ENCODE peak calls at places on chromosomes 2 and 18, in eight cellular contexts. One of them, this sample, is unnamed.

GRCh38 chr2:147937744-147938349 is 82.7 kb downstream of the ORC4 start:
- DNase-seq in OCI-LY7: peak; percentile 41
- DNase-seq in GM12878: no peak
- DNase-seq in MM.1S: peak; percentile 24
- DNase-seq in K562: peak; percentile 17
- DNase-seq in neural progenitor cell: peak; percentile 39
- DNase-seq in PC-3: peak; percentile 56
- DNase-seq in neuronal stem cell: peak; percentile 18
- DNase-seq in this sample: peak; percentile 6

GRCh38 chr2:191855382-191855781 is 8.5 kb upstream of the CAVIN2 start:
- DNase-seq in PC-3: no peak
- DNase-seq in OCI-LY7: no peak
- DNase-seq in MM.1S: no peak
- DNase-seq in neural progenitor cell: no peak
- DNase-seq in K562: no peak
- DNase-seq in GM12878: no peak
- DNase-seq in neuronal stem cell: no peak
- DNase-seq in this sample: no peak

GRCh38 chr2:232372231-232373208 is 6.0 kb upstream of the ALPP start:
- DNase-seq in MM.1S: no peak
- DNase-seq in neuronal stem cell: no peak
- DNase-seq in GM12878: no peak
- DNase-seq in PC-3: peak; percentile 64
- DNase-seq in neural progenitor cell: no peak
- DNase-seq in OCI-LY7: no peak
- DNase-seq in K562: no peak
- DNase-seq in this sample: peak; percentile 90

GRCh38 chr2:109382946-109383345 is 230.8 kb downstream of the SEPTIN10 start:
- DNase-seq in PC-3: peak; percentile 48
- DNase-seq in OCI-LY7: no peak
- DNase-seq in neural progenitor cell: no peak
- DNase-seq in neuronal stem cell: no peak
- DNase-seq in K562: no peak
- DNase-seq in MM.1S: no peak
- DNase-seq in GM12878: no peak
- DNase-seq in this sample: peak; percentile 94

GRCh38 chr2:168604252-168604651 is 148.2 kb downstream of the CERS6 start:
- DNase-seq in neuronal stem cell: no peak
- DNase-seq in GM12878: no peak
- DNase-seq in K562: no peak
- DNase-seq in neural progenitor cell: no peak
- DNase-seq in PC-3: no peak
- DNase-seq in MM.1S: no peak
- DNase-seq in OCI-LY7: no peak
- DNase-seq in this sample: no peak

GRCh38 chr2:239466755-239467271 is 66.0 kb upstream of the HDAC4 start:
- DNase-seq in neuronal stem cell: no peak
- DNase-seq in PC-3: no peak
- DNase-seq in K562: no peak
- DNase-seq in GM12878: no peak
- DNase-seq in OCI-LY7: no peak
- DNase-seq in MM.1S: no peak
- DNase-seq in neural progenitor cell: no peak
- DNase-seq in this sample: peak; percentile 52

GRCh38 chr18:61963705-61964104 is 70.9 kb upstream of the RNF152 start:
- DNase-seq in OCI-LY7: no peak
- DNase-seq in K562: no peak
- DNase-seq in MM.1S: no peak
- DNase-seq in PC-3: no peak
- DNase-seq in neural progenitor cell: no peak
- DNase-seq in neuronal stem cell: no peak
- DNase-seq in GM12878: no peak
- DNase-seq in this sample: no peak

GRCh38 chr2:57934659-57935058 is 111.9 kb upstream of the VRK2 start:
- DNase-seq in MM.1S: no peak
- DNase-seq in neuronal stem cell: no peak
- DNase-seq in OCI-LY7: no peak
- DNase-seq in GM12878: no peak
- DNase-seq in K562: no peak
- DNase-seq in neural progenitor cell: no peak
- DNase-seq in PC-3: peak; percentile 14
- DNase-seq in this sample: no peak

GRCh38 chr2:20524412-20525040 is 77.7 kb downstream of the RHOB start:
- DNase-seq in MM.1S: no peak
- DNase-seq in neuronal stem cell: no peak
- DNase-seq in PC-3: no peak
- DNase-seq in K562: peak; percentile 67
- DNase-seq in OCI-LY7: peak; percentile 65
- DNase-seq in GM12878: no peak
- DNase-seq in neural progenitor cell: peak; percentile 48
- DNase-seq in this sample: peak; percentile 45

DNA sequence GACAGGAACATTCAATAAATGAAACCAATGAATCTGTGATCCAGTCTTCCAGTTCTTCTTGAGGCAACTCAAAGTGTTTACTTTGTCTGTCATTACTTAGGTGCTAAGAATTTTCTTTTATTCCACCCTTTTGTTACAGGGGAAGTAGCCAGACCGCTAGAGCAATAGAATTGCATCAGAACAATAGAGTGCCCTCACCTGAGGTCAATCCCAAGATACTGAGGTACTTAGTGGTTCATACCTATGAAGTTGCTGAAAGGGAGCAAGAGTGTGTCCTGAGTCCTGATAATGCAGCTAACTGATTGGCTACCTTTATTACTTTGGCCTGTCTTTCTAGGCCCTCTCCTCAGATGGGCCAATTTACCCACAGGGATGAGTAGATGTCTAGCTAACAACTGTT is 359.4 kb upstream of the KCNH7 start:
- DNase-seq in neuronal stem cell: no peak
- DNase-seq in MM.1S: no peak
- DNase-seq in neural progenitor cell: no peak
- DNase-seq in OCI-LY7: no peak
- DNase-seq in K562: no peak
- DNase-seq in GM12878: no peak
- DNase-seq in PC-3: no peak
- DNase-seq in this sample: no peak
- H3K4me1 ChIP-seq in neuronal stem cell: no peaks in the 10 kb centered on the region
- H3K4me1 ChIP-seq in MM.1S: no peaks in the 10 kb centered on the region
- H3K4me1 ChIP-seq in neural progenitor cell: peaks cover 13% of the 10 kb centered on the region
- H3K4me1 ChIP-seq in OCI-LY7: no peaks in the 10 kb centered on the region
- H3K4me1 ChIP-seq in K562: no peaks in the 10 kb centered on the region
- H3K4me1 ChIP-seq in GM12878: no peaks in the 10 kb centered on the region
- H3K4me1 ChIP-seq in PC-3: no peaks in the 10 kb centered on the region
- H3K4me1 ChIP-seq in this sample: no peaks in the 10 kb centered on the region

GRCh38 chr2:67628892-67629291 is 231.8 kb downstream of the ETAA1 start:
- DNase-seq in MM.1S: no peak
- DNase-seq in neuronal stem cell: no peak
- DNase-seq in K562: no peak
- DNase-seq in GM12878: no peak
- DNase-seq in PC-3: no peak
- DNase-seq in neural progenitor cell: no peak
- DNase-seq in OCI-LY7: no peak
- DNase-seq in this sample: no peak
- H3K36me3 ChIP-seq in MM.1S: no peaks in the 10 kb centered on the region
- H3K36me3 ChIP-seq in neuronal stem cell: no peaks in the 10 kb centered on the region
- H3K36me3 ChIP-seq in K562: no peaks in the 10 kb centered on the region
- H3K36me3 ChIP-seq in GM12878: no peaks in the 10 kb centered on the region
- H3K36me3 ChIP-seq in PC-3: no peaks in the 10 kb centered on the region
- H3K36me3 ChIP-seq in neural progenitor cell: no peaks in the 10 kb centered on the region
- H3K36me3 ChIP-seq in OCI-LY7: no peaks in the 10 kb centered on the region
- H3K36me3 ChIP-seq in this sample: no peaks in the 10 kb centered on the region

GRCh38 chr2:175707322-175707721 is 294.7 kb downstream of the LNPK start:
- DNase-seq in MM.1S: no peak
- DNase-seq in GM12878: no peak
- DNase-seq in PC-3: no peak
- DNase-seq in neural progenitor cell: no peak
- DNase-seq in OCI-LY7: no peak
- DNase-seq in neuronal stem cell: no peak
- DNase-seq in K562: peak; percentile 37
- DNase-seq in this sample: no peak
- H2AFZ ChIP-seq in MM.1S: no peak overlapping the region
- H2AFZ ChIP-seq in GM12878: no peak overlapping the region
- H2AFZ ChIP-seq in PC-3: no peak overlapping the region
- H2AFZ ChIP-seq in neural progenitor cell: no peak overlapping the region
- H2AFZ ChIP-seq in OCI-LY7: no peak overlapping the region
- H2AFZ ChIP-seq in neuronal stem cell: no peak overlapping the region
- H2AFZ ChIP-seq in K562: no peak overlapping the region
- H2AFZ ChIP-seq in this sample: no peak overlapping the region

DNA sequence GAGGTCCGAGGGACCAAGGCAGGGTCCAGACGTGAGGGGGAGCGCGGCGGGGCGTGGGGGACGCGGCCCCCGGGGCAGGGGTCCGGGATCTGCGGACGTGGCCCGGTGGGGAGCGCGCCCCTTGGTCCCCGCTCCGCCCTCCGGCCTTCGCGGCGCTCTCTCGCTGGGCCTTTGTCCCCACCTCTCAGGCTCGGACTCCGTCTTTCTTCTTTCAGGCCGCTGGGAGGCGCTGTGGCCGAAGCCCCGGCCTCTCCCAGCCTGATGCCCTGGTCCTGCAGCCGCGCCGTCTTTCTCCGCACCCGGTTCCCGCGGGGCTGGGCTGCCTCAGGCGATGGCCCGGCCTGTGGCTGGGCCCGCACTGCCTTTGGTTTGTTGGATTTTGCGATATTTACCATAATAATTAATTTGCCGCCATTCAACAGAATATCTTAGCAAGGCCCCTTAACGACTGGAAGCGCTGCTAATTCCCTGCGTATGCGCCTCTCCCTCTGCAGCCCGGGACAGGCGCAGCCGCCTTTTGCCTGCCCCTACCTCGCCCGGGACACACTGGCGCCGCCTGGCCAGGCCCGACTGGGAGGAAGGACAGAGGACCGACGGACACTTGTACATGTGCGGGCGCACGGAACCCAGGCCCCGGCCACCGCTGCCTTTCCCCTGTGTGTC is 10.8 kb downstream of the SIX3 start:
- DNase-seq in neural progenitor cell: peak; percentile 94
- DNase-seq in K562: peak; percentile 75
- DNase-seq in neuronal stem cell: peak; percentile 89
- DNase-seq in PC-3: peak; percentile 43
- DNase-seq in MM.1S: peak; percentile 69
- DNase-seq in GM12878: no peak
- DNase-seq in OCI-LY7: peak; percentile 26
- DNase-seq in this sample: peak; percentile 98
- H3K4me1 ChIP-seq in neural progenitor cell: peaks cover 80% of the 10 kb centered on the region
- H3K4me1 ChIP-seq in K562: no peaks in the 10 kb centered on the region
- H3K4me1 ChIP-seq in neuronal stem cell: peaks cover 15% of the 10 kb centered on the region
- H3K4me1 ChIP-seq in PC-3: peaks cover 24% of the 10 kb centered on the region
- H3K4me1 ChIP-seq in MM.1S: peaks cover 3% of the 10 kb centered on the region
- H3K4me1 ChIP-seq in GM12878: peaks cover 9% of the 10 kb centered on the region
- H3K4me1 ChIP-seq in OCI-LY7: no peaks in the 10 kb centered on the region
- H3K4me1 ChIP-seq in this sample: peaks cover 11% of the 10 kb centered on the region

GRCh38 chr2:64359176-64359891 is 94.6 kb upstream of the LGALSL start:
- DNase-seq in GM12878: no peak
- DNase-seq in neural progenitor cell: no peak
- DNase-seq in OCI-LY7: peak; percentile 79
- DNase-seq in K562: no peak
- DNase-seq in neuronal stem cell: no peak
- DNase-seq in MM.1S: no peak
- DNase-seq in PC-3: no peak
- DNase-seq in this sample: no peak
- H3K36me3 ChIP-seq in GM12878: no peaks in the 10 kb centered on the region
- H3K36me3 ChIP-seq in neural progenitor cell: no peaks in the 10 kb centered on the region
- H3K36me3 ChIP-seq in OCI-LY7: no peaks in the 10 kb centered on the region
- H3K36me3 ChIP-seq in K562: no peaks in the 10 kb centered on the region
- H3K36me3 ChIP-seq in neuronal stem cell: no peaks in the 10 kb centered on the region
- H3K36me3 ChIP-seq in MM.1S: no peaks in the 10 kb centered on the region
- H3K36me3 ChIP-seq in PC-3: no peaks in the 10 kb centered on the region
- H3K36me3 ChIP-seq in this sample: no peaks in the 10 kb centered on the region

GRCh38 chr2:161725297-161725696 is 101.1 kb downstream of the SLC4A10 start:
- DNase-seq in neural progenitor cell: no peak
- DNase-seq in OCI-LY7: no peak
- DNase-seq in neuronal stem cell: no peak
- DNase-seq in GM12878: no peak
- DNase-seq in PC-3: no peak
- DNase-seq in MM.1S: no peak
- DNase-seq in K562: no peak
- DNase-seq in this sample: no peak

GRCh38 chr2:161722547-161723503 is 98.6 kb downstream of the SLC4A10 start:
- DNase-seq in K562: no peak
- DNase-seq in OCI-LY7: no peak
- DNase-seq in PC-3: no peak
- DNase-seq in MM.1S: no peak
- DNase-seq in neural progenitor cell: peak; percentile 16
- DNase-seq in neuronal stem cell: no peak
- DNase-seq in GM12878: no peak
- DNase-seq in this sample: peak; percentile 42
- H2AFZ ChIP-seq in K562: no peak overlapping the region
- H2AFZ ChIP-seq in OCI-LY7: no peak overlapping the region
- H2AFZ ChIP-seq in PC-3: no peak overlapping the region
- H2AFZ ChIP-seq in MM.1S: no peak overlapping the region
- H2AFZ ChIP-seq in neural progenitor cell: peak overlapping the region; percentile 61
- H2AFZ ChIP-seq in neuronal stem cell: no peak overlapping the region
- H2AFZ ChIP-seq in GM12878: no peak overlapping the region
- H2AFZ ChIP-seq in this sample: no peak overlapping the region

GRCh38 chr18:13448028-13448795 is 229.7 kb downstream of the LDLRAD4 start:
- DNase-seq in MM.1S: no peak
- DNase-seq in GM12878: no peak
- DNase-seq in neural progenitor cell: no peak
- DNase-seq in K562: no peak
- DNase-seq in OCI-LY7: no peak
- DNase-seq in PC-3: no peak
- DNase-seq in neuronal stem cell: no peak
- DNase-seq in this sample: peak; percentile 53
- H3K4me1 ChIP-seq in MM.1S: no peaks in the 10 kb centered on the region
- H3K4me1 ChIP-seq in GM12878: peaks cover 16% of the 10 kb centered on the region
- H3K4me1 ChIP-seq in neural progenitor cell: peaks cover 28% of the 10 kb centered on the region
- H3K4me1 ChIP-seq in K562: no peaks in the 10 kb centered on the region
- H3K4me1 ChIP-seq in OCI-LY7: peaks cover 9% of the 10 kb centered on the region
- H3K4me1 ChIP-seq in PC-3: no peaks in the 10 kb centered on the region
- H3K4me1 ChIP-seq in neuronal stem cell: peaks cover 4% of the 10 kb centered on the region
- H3K4me1 ChIP-seq in this sample: peaks cover 10% of the 10 kb centered on the region